ENCODE peak calls at places on chromosomes 13 and 19, in ten cellular contexts. One of them, this sample, is unnamed.

GRCh38 chr13:95451656-95452055 is 100.9 kb upstream of the CLDN10 start:
- DNase-seq in cardiac muscle cell: no peak
- DNase-seq in AG04450: no peak
- DNase-seq in ovary: no peak
- DNase-seq in fibroblast of mammary gland: no peak
- DNase-seq in brain microvascular endothelial cell: no peak
- DNase-seq in stomach: no peak
- DNase-seq in tibial nerve: no peak
- DNase-seq in AG09309: no peak
- DNase-seq in GM23338: no peak
- DNase-seq in this sample: no peak

GRCh38 chr13:37869506-37869755 is 141 bp downstream of the TRPC4 start:
- DNase-seq in tibial nerve: no peak
- DNase-seq in AG04450: no peak
- DNase-seq in fibroblast of mammary gland: peak
- DNase-seq in AG09309: no peak
- DNase-seq in GM23338: peak
- DNase-seq in cardiac muscle cell: peak
- DNase-seq in brain microvascular endothelial cell: no peak
- DNase-seq in ovary: no peak
- DNase-seq in stomach: no peak
- DNase-seq in this sample: no peak

GRCh38 chr13:51848674-51849073 is 3.7 kb upstream of the TMEM272 start:
- DNase-seq in ovary: no peak
- DNase-seq in AG09309: peak
- DNase-seq in AG04450: no peak
- DNase-seq in tibial nerve: no peak
- DNase-seq in stomach: no peak
- DNase-seq in GM23338: no peak
- DNase-seq in cardiac muscle cell: no peak
- DNase-seq in fibroblast of mammary gland: peak
- DNase-seq in brain microvascular endothelial cell: no peak
- DNase-seq in this sample: no peak

GRCh38 chr19:48481846-48482639 is 12.9 kb downstream of the CYTH2 start:
- DNase-seq in brain microvascular endothelial cell: no peak
- DNase-seq in GM23338: peak
- DNase-seq in AG09309: no peak
- DNase-seq in fibroblast of mammary gland: peak
- DNase-seq in ovary: no peak
- DNase-seq in cardiac muscle cell: no peak
- DNase-seq in tibial nerve: no peak
- DNase-seq in AG04450: no peak
- DNase-seq in stomach: no peak
- DNase-seq in this sample: no peak

GRCh38 chr13:31005066-31005465 is 72.6 kb downstream of the TEX26 start:
- DNase-seq in fibroblast of mammary gland: no peak
- DNase-seq in brain microvascular endothelial cell: no peak
- DNase-seq in tibial nerve: no peak
- DNase-seq in GM23338: no peak
- DNase-seq in ovary: no peak
- DNase-seq in AG09309: no peak
- DNase-seq in stomach: no peak
- DNase-seq in AG04450: no peak
- DNase-seq in cardiac muscle cell: no peak
- DNase-seq in this sample: no peak

GRCh38 chr19:55486971-55487883 is 1.0 kb upstream of the SSC5D start:
- DNase-seq in ovary: peak
- DNase-seq in AG04450: peak
- DNase-seq in fibroblast of mammary gland: peak
- DNase-seq in brain microvascular endothelial cell: peak
- DNase-seq in GM23338: no peak
- DNase-seq in stomach: no peak
- DNase-seq in cardiac muscle cell: peak
- DNase-seq in tibial nerve: peak
- DNase-seq in AG09309: peak
- DNase-seq in this sample: peak

GRCh38 chr19:29873024-29873800 is 61.4 kb downstream of the CCNE1 start:
- DNase-seq in stomach: peak
- DNase-seq in fibroblast of mammary gland: no peak
- DNase-seq in GM23338: peak
- DNase-seq in cardiac muscle cell: peak
- DNase-seq in brain microvascular endothelial cell: no peak
- DNase-seq in AG09309: no peak
- DNase-seq in tibial nerve: peak
- DNase-seq in ovary: peak
- DNase-seq in AG04450: no peak
- DNase-seq in this sample: no peak

GRCh38 chr13:46622013-46622917 is 69.3 kb downstream of the LRCH1 start:
- DNase-seq in ovary: no peak
- DNase-seq in fibroblast of mammary gland: no peak
- DNase-seq in tibial nerve: no peak
- DNase-seq in cardiac muscle cell: no peak
- DNase-seq in AG09309: no peak
- DNase-seq in stomach: no peak
- DNase-seq in brain microvascular endothelial cell: no peak
- DNase-seq in GM23338: no peak
- DNase-seq in AG04450: no peak
- DNase-seq in this sample: no peak

GRCh38 chr13:30466841-30467252 is 1.1 kb upstream of the HMGB1 start:
- DNase-seq in cardiac muscle cell: no peak
- DNase-seq in fibroblast of mammary gland: peak
- DNase-seq in ovary: no peak
- DNase-seq in AG09309: no peak
- DNase-seq in tibial nerve: no peak
- DNase-seq in stomach: no peak
- DNase-seq in brain microvascular endothelial cell: no peak
- DNase-seq in GM23338: no peak
- DNase-seq in AG04450: no peak
- DNase-seq in this sample: no peak

GRCh38 chr19:14758816-14759215 is 19.5 kb downstream of the ADGRE2 start:
- DNase-seq in stomach: no peak
- DNase-seq in ovary: no peak
- DNase-seq in cardiac muscle cell: no peak
- DNase-seq in GM23338: peak
- DNase-seq in brain microvascular endothelial cell: no peak
- DNase-seq in tibial nerve: no peak
- DNase-seq in AG04450: no peak
- DNase-seq in AG09309: no peak
- DNase-seq in fibroblast of mammary gland: no peak
- DNase-seq in this sample: no peak

GRCh38 chr13:31545616-31546015 is 193.7 kb upstream of the RXFP2 start:
- DNase-seq in AG04450: no peak
- DNase-seq in ovary: no peak
- DNase-seq in stomach: no peak
- DNase-seq in fibroblast of mammary gland: peak
- DNase-seq in GM23338: no peak
- DNase-seq in cardiac muscle cell: no peak
- DNase-seq in AG09309: peak
- DNase-seq in tibial nerve: no peak
- DNase-seq in brain microvascular endothelial cell: no peak
- DNase-seq in this sample: no peak

GRCh38 chr13:107450931-107451330 is 764.4 kb downstream of the LIG4 start:
- DNase-seq in cardiac muscle cell: no peak
- DNase-seq in fibroblast of mammary gland: peak
- DNase-seq in AG09309: peak
- DNase-seq in brain microvascular endothelial cell: peak
- DNase-seq in AG04450: peak
- DNase-seq in GM23338: no peak
- DNase-seq in tibial nerve: peak
- DNase-seq in stomach: no peak
- DNase-seq in ovary: peak
- DNase-seq in this sample: peak

GRCh38 chr19:52200044-52200443 is 10.2 kb downstream of the PPP2R1A start:
- DNase-seq in GM23338: no peak
- DNase-seq in stomach: no peak
- DNase-seq in ovary: no peak
- DNase-seq in AG04450: peak
- DNase-seq in brain microvascular endothelial cell: peak
- DNase-seq in cardiac muscle cell: no peak
- DNase-seq in AG09309: peak
- DNase-seq in fibroblast of mammary gland: peak
- DNase-seq in tibial nerve: peak
- DNase-seq in this sample: no peak

GRCh38 chr19:43505941-43506340 is 1.4 kb upstream of the PHLDB3 start:
- DNase-seq in brain microvascular endothelial cell: no peak
- DNase-seq in fibroblast of mammary gland: no peak
- DNase-seq in GM23338: no peak
- DNase-seq in ovary: no peak
- DNase-seq in AG04450: no peak
- DNase-seq in AG09309: no peak
- DNase-seq in cardiac muscle cell: no peak
- DNase-seq in tibial nerve: no peak
- DNase-seq in stomach: no peak
- DNase-seq in this sample: no peak

GRCh38 chr13:94829201-94829600 is 116.9 kb upstream of the SOX21 start:
- DNase-seq in GM23338: no peak
- DNase-seq in fibroblast of mammary gland: no peak
- DNase-seq in stomach: no peak
- DNase-seq in ovary: no peak
- DNase-seq in AG09309: no peak
- DNase-seq in tibial nerve: no peak
- DNase-seq in AG04450: no peak
- DNase-seq in cardiac muscle cell: no peak
- DNase-seq in brain microvascular endothelial cell: no peak
- DNase-seq in this sample: no peak

GRCh38 chr13:90105881-90106496 is 1241.5 kb upstream of the MIR17HG start:
- DNase-seq in brain microvascular endothelial cell: peak
- DNase-seq in stomach: no peak
- DNase-seq in AG04450: no peak
- DNase-seq in AG09309: no peak
- DNase-seq in GM23338: no peak
- DNase-seq in cardiac muscle cell: no peak
- DNase-seq in fibroblast of mammary gland: peak
- DNase-seq in tibial nerve: no peak
- DNase-seq in ovary: no peak
- DNase-seq in this sample: no peak

DNA sequence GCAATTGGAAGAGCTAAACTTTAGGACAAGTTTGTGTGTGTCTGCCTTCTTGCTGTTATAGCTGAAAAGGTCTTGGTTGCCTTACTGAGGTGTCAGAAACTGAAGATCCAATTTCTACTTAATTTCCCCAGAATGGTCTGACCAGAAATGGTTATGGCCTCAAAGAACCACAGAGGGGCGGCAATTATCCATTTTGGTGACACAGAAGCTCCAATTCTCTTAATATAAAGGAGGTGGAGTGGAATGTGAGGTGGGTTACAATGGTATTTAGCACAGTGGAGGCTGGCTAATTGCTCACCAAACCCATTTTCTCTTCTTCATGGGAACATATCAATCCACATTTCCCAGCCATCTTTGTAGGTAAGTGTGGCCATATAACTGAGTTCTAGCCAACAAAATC is 1157.2 kb downstream of the OLFM4 start:
- DNase-seq in brain microvascular endothelial cell: no peak
- DNase-seq in GM23338: peak
- DNase-seq in stomach: no peak
- DNase-seq in ovary: no peak
- DNase-seq in cardiac muscle cell: peak
- DNase-seq in fibroblast of mammary gland: no peak
- DNase-seq in AG04450: no peak
- DNase-seq in tibial nerve: no peak
- DNase-seq in AG09309: no peak
- DNase-seq in this sample: no peak
- H3K4me3 ChIP-seq in brain microvascular endothelial cell: no peak
- H3K4me3 ChIP-seq in GM23338: no peak
- H3K4me3 ChIP-seq in stomach: no peak
- H3K4me3 ChIP-seq in ovary: no peak
- H3K4me3 ChIP-seq in cardiac muscle cell: no peak
- H3K4me3 ChIP-seq in fibroblast of mammary gland: no peak
- H3K4me3 ChIP-seq in AG04450: no peak
- H3K4me3 ChIP-seq in tibial nerve: no peak
- H3K4me3 ChIP-seq in AG09309: no peak
- H3K4me3 ChIP-seq in this sample: no peak

GRCh38 chr13:29260684-29261083 is 334.8 kb downstream of the SLC7A1 start:
- DNase-seq in ovary: no peak
- DNase-seq in cardiac muscle cell: peak
- DNase-seq in AG04450: no peak
- DNase-seq in AG09309: no peak
- DNase-seq in fibroblast of mammary gland: no peak
- DNase-seq in brain microvascular endothelial cell: no peak
- DNase-seq in tibial nerve: no peak
- DNase-seq in GM23338: peak
- DNase-seq in stomach: no peak
- DNase-seq in this sample: no peak
- TF ChIP-seq CTCF in ovary: no peak
- TF ChIP-seq CTCF in cardiac muscle cell: no peak
- TF ChIP-seq CTCF in AG04450: no peak
- TF ChIP-seq CTCF in AG09309: no peak
- TF ChIP-seq CTCF in fibroblast of mammary gland: no peak
- TF ChIP-seq CTCF in brain microvascular endothelial cell: no peak
- TF ChIP-seq CTCF in tibial nerve: no peak
- TF ChIP-seq CTCF in GM23338: peak
- TF ChIP-seq CTCF in stomach: no peak
- TF ChIP-seq CTCF in this sample: peak

GRCh38 chr19:32809754-32810153 is 59.8 kb downstream of the SLC7A9 start:
- DNase-seq in AG09309: no peak
- DNase-seq in brain microvascular endothelial cell: no peak
- DNase-seq in tibial nerve: no peak
- DNase-seq in cardiac muscle cell: no peak
- DNase-seq in stomach: no peak
- DNase-seq in fibroblast of mammary gland: no peak
- DNase-seq in AG04450: no peak
- DNase-seq in GM23338: no peak
- DNase-seq in ovary: no peak
- DNase-seq in this sample: no peak
- H3K4me3 ChIP-seq in AG09309: no peak
- H3K4me3 ChIP-seq in brain microvascular endothelial cell: no peak
- H3K4me3 ChIP-seq in tibial nerve: no peak
- H3K4me3 ChIP-seq in cardiac muscle cell: no peak
- H3K4me3 ChIP-seq in stomach: no peak
- H3K4me3 ChIP-seq in fibroblast of mammary gland: no peak
- H3K4me3 ChIP-seq in AG04450: no peak
- H3K4me3 ChIP-seq in GM23338: no peak
- H3K4me3 ChIP-seq in ovary: no peak
- H3K4me3 ChIP-seq in this sample: no peak

DNA sequence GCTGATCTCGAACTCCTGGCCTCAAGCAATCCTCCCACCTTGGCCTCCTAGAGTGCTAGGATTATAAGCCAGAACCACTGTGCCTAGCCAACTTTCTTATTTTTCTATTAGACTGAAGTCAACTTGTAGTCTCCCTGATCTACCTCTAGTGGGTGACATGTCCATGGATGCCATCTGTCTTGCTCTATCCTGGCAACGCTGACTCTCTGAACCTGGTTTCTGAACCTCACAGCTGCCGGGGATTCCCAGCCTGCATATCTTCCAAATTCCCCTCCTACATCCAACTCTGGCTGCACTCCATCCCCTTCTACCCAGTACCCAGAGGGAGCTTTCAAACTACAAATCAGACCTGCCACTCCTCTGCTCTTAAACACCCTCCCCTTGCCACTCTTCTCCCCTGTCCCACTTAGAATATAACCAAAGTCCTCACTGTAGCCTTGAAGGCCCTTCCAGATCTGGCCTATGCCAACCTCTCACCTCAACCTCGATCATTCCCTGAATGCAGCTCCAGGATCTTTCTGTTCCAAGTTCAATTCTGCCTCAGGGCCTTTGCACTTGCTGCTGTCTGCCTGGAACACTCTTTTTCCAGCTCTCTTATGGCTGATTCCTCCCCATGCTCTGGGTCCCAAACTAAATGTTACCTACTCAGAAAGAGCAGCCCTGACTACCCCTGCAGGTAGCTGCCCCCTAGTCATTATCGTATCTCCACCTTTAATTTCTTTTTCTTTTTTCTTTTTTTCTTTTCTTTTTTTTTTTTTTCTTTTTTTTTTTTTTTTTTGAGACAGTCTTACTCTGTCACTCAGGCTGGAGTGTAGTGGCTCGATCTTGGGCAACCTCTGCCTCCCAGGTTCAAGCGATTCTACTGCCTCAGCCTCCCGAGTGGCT is 2.2 kb downstream of the CLIP3 start:
- DNase-seq in GM23338: peak
- DNase-seq in ovary: no peak
- DNase-seq in tibial nerve: no peak
- DNase-seq in fibroblast of mammary gland: peak
- DNase-seq in brain microvascular endothelial cell: no peak
- DNase-seq in cardiac muscle cell: no peak
- DNase-seq in stomach: no peak
- DNase-seq in AG09309: no peak
- DNase-seq in AG04450: no peak
- DNase-seq in this sample: peak
- TF ChIP-seq CTCF in GM23338: no peak
- TF ChIP-seq CTCF in ovary: no peak
- TF ChIP-seq CTCF in tibial nerve: no peak
- TF ChIP-seq CTCF in fibroblast of mammary gland: peak
- TF ChIP-seq CTCF in brain microvascular endothelial cell: no peak
- TF ChIP-seq CTCF in cardiac muscle cell: peak
- TF ChIP-seq CTCF in stomach: no peak
- TF ChIP-seq CTCF in AG09309: peak
- TF ChIP-seq CTCF in AG04450: peak
- TF ChIP-seq CTCF in this sample: peak